ENCODE peak calls at places on chromosomes 1 and 21, in six cellular contexts. Q is right cardiac atrium, W is adrenal gland, K is heart left ventricle, N is gastrocnemius medialis, E is Peyer's patch. Z is an unnamed sample.

GRCh38 chr1:26281971-26282693 is 2.2 kb downstream of the SH3BGRL3 start:
- DNase-seq in Q (peak; percentile 81), W (no peak), K (peak; percentile 73), N (peak; percentile 28), E (no peak), Z (no peak)

GRCh38 chr1:2906105-2906504 is 104.6 kb upstream of the TTC34 start:
- DNase-seq in Q (no peak), K (peak; percentile 41), N (no peak), W (no peak), E (no peak), Z (no peak)

GRCh38 chr1:72282690-72283203 is 408 bp upstream of the NEGR1 start:
- DNase-seq in N (peak; percentile 68), E (peak; percentile 72), W (peak; percentile 73), Q (peak; percentile 95), K (peak; percentile 91), Z (peak; percentile 89)

GRCh38 chr1:37323486-37324377 is 150.6 kb upstream of the ZC3H12A start:
- DNase-seq in E (peak; percentile 61), Q (no peak), K (no peak), N (no peak), W (no peak), Z (no peak)

GRCh38 chr21:33434770-33435360 is 31.7 kb downstream of the IFNGR2 start:
- DNase-seq in E (no peak), Q (no peak), K (no peak), N (no peak), W (peak; percentile 52), Z (no peak)

GRCh38 chr1:68174173-68175113 is 57.9 kb downstream of the WLS start:
- DNase-seq in W (peak; percentile 73), E (peak; percentile 76), Q (peak; percentile 57), K (peak; percentile 66), N (peak; percentile 22), Z (peak; percentile 63)

GRCh38 chr1:109876617-109877319 is 33.9 kb upstream of the CSF1 start:
- DNase-seq in Q (no peak), E (no peak), K (no peak), N (no peak), W (no peak), Z (no peak)

GRCh38 chr1:198187973-198188588 is 31.3 kb downstream of the NEK7 start:
- DNase-seq in K (no peak), N (no peak), W (no peak), Q (no peak), E (peak; percentile 43), Z (no peak)

GRCh38 chr1:12446593-12446992 is 171.4 kb downstream of the DHRS3 start:
- DNase-seq in K (no peak), W (no peak), Q (no peak), E (no peak), N (no peak), Z (no peak)

GRCh38 chr1:158969855-158970254 is 38.5 kb downstream of the PYHIN1 start:
- DNase-seq in W (no peak), N (no peak), K (no peak), Q (no peak), E (no peak), Z (no peak)

GRCh38 chr21:41589620-41590175 is 81.7 kb upstream of the TMPRSS2 start:
- DNase-seq in N (no peak), W (no peak), Q (no peak), E (peak; percentile 39), K (no peak), Z (no peak)

GRCh38 chr1:30764939-30765582 is 7.5 kb upstream of the LAPTM5 start:
- DNase-seq in N (no peak), Q (no peak), K (no peak), W (no peak), E (no peak), Z (no peak)

GRCh38 chr1:18632218-18632588 is 1.6 kb downstream of the PAX7 start:
- DNase-seq in Q (no peak), N (no peak), E (no peak), K (no peak), W (no peak), Z (no peak)

GRCh38 chr1:158654570-158654969 is 31.9 kb downstream of the SPTA1 start:
- DNase-seq in N (no peak), Q (no peak), W (peak; percentile 2), E (no peak), K (no peak), Z (no peak)

GRCh38 chr1:245926888-245927287 is 580.2 kb downstream of the SMYD3 start:
- DNase-seq in E (no peak), N (no peak), Q (no peak), K (no peak), W (no peak), Z (no peak)

GRCh38 chr1:29341936-29342335 is 105.6 kb downstream of the PTPRU start:
- DNase-seq in K (no peak), W (no peak), E (no peak), Q (no peak), N (no peak), Z (no peak)

GRCh38 chr1:174167404-174167803 is 8.1 kb downstream of the RABGAP1L start:
- DNase-seq in K (no peak), N (no peak), E (no peak), Q (no peak), W (no peak), Z (no peak)

GRCh38 chr1:174161813-174162212 is 2.5 kb downstream of the RABGAP1L start:
- DNase-seq in W (no peak), K (no peak), N (no peak), Q (no peak), E (no peak), Z (no peak)

GRCh38 chr1:174169342-174169741 is 10.0 kb downstream of the RABGAP1L start:
- DNase-seq in K (no peak), Q (no peak), N (no peak), W (no peak), E (no peak), Z (no peak)

GRCh38 chr1:174166530-174167328 is 7.4 kb downstream of the RABGAP1L start:
- DNase-seq in N (no peak), Q (no peak), E (no peak), W (no peak), K (no peak), Z (no peak)

DNA sequence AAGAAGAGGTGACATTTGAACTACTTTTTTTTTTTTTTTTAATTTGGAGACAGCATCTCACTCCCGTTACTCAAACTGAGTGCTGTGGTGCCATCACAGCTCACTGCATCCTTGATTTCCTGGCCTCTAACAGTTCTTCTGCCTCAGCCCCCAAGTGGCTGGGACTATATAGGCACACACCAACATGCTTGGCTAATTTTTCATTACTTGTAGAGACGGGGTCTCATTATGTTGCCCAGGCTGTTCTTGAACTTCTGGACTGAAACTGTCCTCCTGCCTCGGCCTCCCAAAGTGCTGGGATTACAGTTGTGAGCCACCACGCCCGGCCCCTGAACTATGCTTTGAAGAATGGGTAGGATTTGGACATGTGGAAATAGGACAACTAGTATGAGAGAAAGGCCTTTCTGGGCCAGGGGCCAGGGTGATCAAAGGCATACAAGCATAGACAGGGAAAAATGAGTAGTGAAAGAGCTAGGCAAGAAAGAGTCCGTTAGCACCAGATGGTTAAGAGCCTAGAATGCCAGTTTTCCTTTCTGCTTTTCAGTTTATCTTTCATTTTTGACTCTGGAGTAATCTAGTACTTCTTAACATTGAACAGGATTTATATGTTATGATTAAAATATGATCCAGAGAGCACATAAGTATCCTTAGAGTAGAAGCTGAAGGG is 6.3 kb downstream of the RABGAP1L start:
- DNase-seq in K (peak; percentile 51), W (peak; percentile 32), N (peak; percentile 16), Q (peak; percentile 54), E (no peak), Z (peak; percentile 43)
- H3K4me1 ChIP-seq in K (no peaks in the 10 kb centered on the region), W (peaks cover 3% of the 10 kb centered on the region), N (no peaks in the 10 kb centered on the region), Q (peaks cover 5% of the 10 kb centered on the region), E (no peaks in the 10 kb centered on the region), Z (peaks cover 4% of the 10 kb centered on the region)

GRCh38 chr1:47437518-47438320 is at the start of gene FOXD2:
- DNase-seq in K (peak; percentile 85), E (peak; percentile 94), N (peak; percentile 66), Q (peak; percentile 94), W (peak; percentile 84), Z (peak; percentile 88)

GRCh38 chr1:47436979-47437517 is 796 bp upstream of the FOXD2 start:
- DNase-seq in E (no peak), K (no peak), Q (peak; percentile 69), W (no peak), N (no peak), Z (no peak)

GRCh38 chr1:47439151-47440051 is 1.6 kb downstream of the FOXD2 start:
- DNase-seq in Q (peak; percentile 59), W (no peak), K (no peak), E (no peak), N (no peak), Z (no peak)

GRCh38 chr1:47440052-47440848 is 2.4 kb downstream of the FOXD2 start:
- DNase-seq in K (no peak), Q (no peak), E (no peak), W (no peak), N (no peak), Z (no peak)

GRCh38 chr1:47438321-47439150 is 692 bp downstream of the FOXD2 start:
- DNase-seq in E (peak; percentile 66), N (no peak), Q (peak; percentile 64), K (no peak), W (peak; percentile 15), Z (no peak)
- H3K4me3 ChIP-seq in E (peak overlapping the region; percentile 55), N (peak overlapping the region; percentile 76), Q (peak overlapping the region; percentile 84), K (peak overlapping the region; percentile 50), W (no peak overlapping the region), Z (peak overlapping the region; percentile 69)

GRCh38 chr1:42975561-42976225 is 17.0 kb upstream of the SLC2A1 start:
- DNase-seq in Q (no peak), W (no peak), K (no peak), N (no peak), E (no peak), Z (no peak)

GRCh38 chr1:42977653-42978052 is 19.0 kb upstream of the SLC2A1 start:
- DNase-seq in Q (no peak), E (no peak), K (no peak), N (no peak), W (no peak), Z (no peak)

GRCh38 chr1:42979037-42979432 is 20.4 kb upstream of the SLC2A1 start:
- DNase-seq in E (no peak), K (no peak), W (no peak), Q (no peak), N (no peak), Z (no peak)

GRCh38 chr1:42979888-42980800 is 21.5 kb upstream of the SLC2A1 start:
- DNase-seq in N (no peak), W (no peak), K (no peak), E (peak; percentile 86), Q (no peak), Z (no peak)

DNA sequence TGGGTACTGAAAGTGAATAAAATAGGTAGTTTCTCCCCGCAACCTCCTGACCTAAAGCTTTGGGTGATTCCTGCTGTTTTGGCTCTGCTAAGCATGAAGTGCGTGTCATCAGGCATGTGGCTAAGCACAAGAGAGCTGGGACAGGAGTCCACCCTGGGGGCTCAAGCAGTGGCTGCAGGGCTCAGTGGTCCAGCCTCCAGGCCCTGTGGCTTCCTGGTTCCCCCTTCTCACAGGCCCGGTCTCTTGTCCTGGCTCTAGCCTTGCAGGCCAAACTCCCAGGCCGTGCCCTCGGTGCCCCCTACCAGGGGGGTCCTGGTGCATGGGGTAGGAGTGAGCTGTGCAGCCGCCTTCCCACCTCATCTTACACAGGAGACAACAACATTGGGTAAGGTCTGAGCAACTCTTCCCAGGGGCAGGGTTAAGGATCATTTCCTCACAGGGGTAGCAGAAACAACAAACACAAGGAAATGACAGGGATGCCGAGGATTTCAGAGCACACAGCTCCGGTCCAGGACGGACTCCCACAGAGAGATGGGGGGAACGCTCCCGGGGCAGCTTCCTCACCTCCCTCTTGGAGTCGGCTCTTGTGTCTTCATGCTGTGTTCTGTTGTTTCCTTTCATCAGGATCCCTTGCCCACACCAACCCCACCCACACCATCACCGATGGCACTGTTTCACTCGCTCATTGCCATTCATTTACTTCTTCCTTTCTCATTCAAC is 19.8 kb upstream of the SLC2A1 start:
- DNase-seq in K (no peak), W (no peak), Q (no peak), E (no peak), N (no peak), Z (no peak)
- H3K4me1 ChIP-seq in K (no peaks in the 10 kb centered on the region), W (peaks cover 3% of the 10 kb centered on the region), Q (no peaks in the 10 kb centered on the region), E (no peaks in the 10 kb centered on the region), N (no peaks in the 10 kb centered on the region), Z (no peaks in the 10 kb centered on the region)

GRCh38 chr1:94783342-94784264 is 36.6 kb upstream of the SLC44A3 start:
- DNase-seq in Q (peak; percentile 93), K (peak; percentile 77), E (peak; percentile 68), W (peak; percentile 57), N (peak; percentile 69), Z (peak; percentile 88)
- H3K4me3 ChIP-seq in Q (no peak overlapping the region), K (no peak overlapping the region), E (no peak overlapping the region), W (no peak overlapping the region), N (no peak overlapping the region), Z (no peak overlapping the region)

Z was measured in psoas muscle.